ENCODE peak calls at places on chromosomes 7 and 10, in six cellular contexts. I is GM12878, B is GM12891, A is K562, L is H1, R is HepG2. C is an unnamed sample.

GRCh38 chr7:56063500-56063881 is 595 bp upstream of the SUMF2 start:
- DNase-seq in I (no peak), B (no peak), A (no peak), L (no peak), R (peak), C (no peak)

GRCh38 chr7:132030161-132030568 is 473.7 kb upstream of the PODXL start:
- DNase-seq in I (no peak), B (no peak), A (no peak), L (no peak), R (no peak), C (no peak)

GRCh38 chr7:42726066-42726785 is 185.6 kb downstream of the C7orf25 start:
- DNase-seq in I (no peak), B (no peak), A (no peak), L (no peak), R (no peak), C (no peak)

GRCh38 chr10:72764151-72764550 is 72.2 kb downstream of the MCU start:
- DNase-seq in I (no peak), B (no peak), A (no peak), L (no peak), R (peak), C (no peak)

GRCh38 chr10:119136084-119136483 is 29.4 kb downstream of the SFXN4 start:
- DNase-seq in I (no peak), B (no peak), A (no peak), L (no peak), R (no peak), C (no peak)

GRCh38 chr7:130901209-130901783 is 167.3 kb upstream of the KLF14 start:
- DNase-seq in I (no peak), B (no peak), A (peak), L (no peak), R (no peak), C (no peak)

GRCh38 chr7:85479918-85480658 is 293.2 kb upstream of the SEMA3D start:
- DNase-seq in I (no peak), B (no peak), A (no peak), L (no peak), R (no peak), C (no peak)

GRCh38 chr10:3339531-3339950 is 167.0 kb upstream of the PITRM1 start:
- DNase-seq in I (no peak), B (no peak), A (no peak), L (no peak), R (no peak), C (no peak)

GRCh38 chr7:17097668-17098297 is 200.7 kb upstream of the AHR start:
- DNase-seq in I (no peak), B (no peak), A (no peak), L (no peak), R (no peak), C (no peak)

GRCh38 chr7:142488842-142489241 is 231.0 kb upstream of the PRSS58 start:
- DNase-seq in I (no peak), B (no peak), A (no peak), L (no peak), R (no peak), C (no peak)

GRCh38 chr7:10767771-10768170 is 205.9 kb upstream of the PHF14 start:
- DNase-seq in I (no peak), B (no peak), A (no peak), L (no peak), R (no peak), C (no peak)

GRCh38 chr7:12403287-12404181 is at the start of gene VWDE:
- DNase-seq in I (no peak), B (peak), A (peak), L (peak), R (no peak), C (peak)

GRCh38 chr10:126979311-126979710 is 74.1 kb downstream of the DOCK1 start:
- DNase-seq in I (no peak), B (no peak), A (no peak), L (no peak), R (no peak), C (no peak)

GRCh38 chr7:151057038-151057736 is 510 bp downstream of the CDK5 start:
- DNase-seq in I (no peak), B (peak), A (no peak), L (no peak), R (no peak), C (no peak)

GRCh38 chr10:30833625-30833970 is 198.1 kb downstream of the ZNF438 start:
- DNase-seq in I (no peak), B (no peak), A (no peak), L (no peak), R (no peak), C (no peak)

GRCh38 chr7:20507157-20507556 is 108.3 kb upstream of the ABCB5 start:
- DNase-seq in I (no peak), B (no peak), A (no peak), L (no peak), R (no peak), C (no peak)

GRCh38 chr7:29289156-29290021 is 94.8 kb downstream of the CHN2 start:
- DNase-seq in I (peak), B (no peak), A (no peak), L (no peak), R (peak), C (no peak)

GRCh38 chr7:95828824-95829428 is 56.6 kb downstream of the DYNC1I1 start:
- DNase-seq in I (no peak), B (no peak), A (no peak), L (no peak), R (no peak), C (no peak)

GRCh38 chr7:55018361-55019328 is at the start of gene EGFR:
- DNase-seq in I (no peak), B (peak), A (no peak), L (peak), R (no peak), C (no peak)

GRCh38 chr7:64869121-64869725 is 33.9 kb upstream of the ZNF273 start:
- DNase-seq in I (no peak), B (no peak), A (no peak), L (no peak), R (no peak), C (peak)

GRCh38 chr10:75527542-75527941 is 96.1 kb downstream of the LRMDA start:
- DNase-seq in I (no peak), B (no peak), A (no peak), L (no peak), R (no peak), C (no peak)

GRCh38 chr10:55410415-55410885 is 609.4 kb upstream of the PCDH15 start:
- DNase-seq in I (no peak), B (no peak), A (no peak), L (peak), R (no peak), C (no peak)

GRCh38 chr7:140990193-140990962 is 24.4 kb downstream of the MRPS33 start:
- DNase-seq in I (no peak), B (no peak), A (no peak), L (no peak), R (no peak), C (no peak)

GRCh38 chr7:140989068-140989467 is 25.7 kb downstream of the MRPS33 start:
- DNase-seq in I (no peak), B (no peak), A (no peak), L (no peak), R (peak), C (no peak)

GRCh38 chr7:140992422-140992821 is 22.3 kb downstream of the MRPS33 start:
- DNase-seq in I (no peak), B (no peak), A (no peak), L (no peak), R (peak), C (no peak)
- TF ChIP-seq POLR2AphosphoS5 in I (no peak), B (no peak), A (no peak), L (no peak), R (no peak), C (no peak)

DNA sequence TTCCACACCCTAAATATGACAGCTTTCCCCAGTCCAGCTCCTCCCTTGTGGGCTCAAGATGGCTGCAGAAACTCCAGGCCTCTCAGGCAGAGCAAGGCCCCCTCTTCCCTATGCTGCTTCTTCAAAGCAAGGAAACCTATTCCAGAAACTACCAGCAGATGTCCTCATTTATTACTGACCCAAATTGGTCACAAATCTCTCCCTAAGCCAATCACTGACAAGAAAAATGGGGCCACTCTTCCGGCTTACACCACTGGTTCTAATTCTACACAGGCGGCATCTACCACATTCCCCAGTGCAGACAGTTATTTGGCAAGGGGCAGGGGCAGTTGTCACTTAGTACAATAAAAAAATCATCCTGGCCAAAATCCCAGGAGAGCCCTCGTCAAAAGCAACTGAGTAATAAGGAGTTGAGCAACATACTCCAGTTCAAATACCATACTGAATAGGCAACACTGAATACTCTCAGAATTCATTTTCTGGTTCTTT is 150.4 kb downstream of the SFMBT2 start:
- DNase-seq in I (peak), B (peak), A (peak), L (no peak), R (peak), C (peak)
- TF ChIP-seq TAF1 in I (no peak), B (no peak), A (no peak), L (no peak), R (no peak), C (no peak)

DNA sequence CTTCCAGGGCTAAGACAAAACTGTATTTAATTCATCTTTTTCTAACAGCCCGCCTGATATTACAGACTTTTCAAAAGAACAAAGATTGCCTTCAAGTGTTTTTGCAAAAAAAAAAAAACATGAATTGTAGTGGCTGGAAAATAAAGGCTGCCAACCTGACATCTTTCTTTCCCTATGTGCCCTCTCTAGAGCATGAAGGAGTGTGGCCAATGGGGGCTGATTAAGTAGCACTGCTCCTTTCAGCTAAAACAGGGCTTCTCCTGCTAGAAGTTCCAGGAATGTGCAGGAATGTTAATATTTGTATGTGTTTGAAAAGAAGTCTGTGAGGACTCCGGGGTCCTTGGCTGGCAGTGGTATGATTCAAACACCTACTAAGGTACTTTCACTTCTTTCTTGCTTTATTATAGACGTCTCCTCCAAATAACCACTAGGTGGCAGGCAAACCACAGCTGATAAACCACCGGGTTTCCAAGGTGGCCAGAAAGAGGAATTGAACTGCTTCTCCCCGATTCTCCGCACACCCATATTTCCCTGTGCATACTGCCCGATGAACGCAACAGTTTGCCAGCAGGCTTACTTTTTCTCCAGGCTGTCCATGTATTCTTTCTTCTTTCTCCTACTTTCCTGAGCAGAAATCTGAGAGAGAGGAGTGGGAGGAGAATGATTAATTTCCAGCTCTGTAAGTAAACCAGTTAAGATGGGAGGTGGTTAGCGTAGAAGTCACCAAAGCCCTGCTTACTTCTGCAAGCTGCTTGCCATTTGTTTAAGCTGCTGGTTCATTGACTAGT is 56.8 kb upstream of the DGKI start:
- DNase-seq in I (peak), B (peak), A (peak), L (peak), R (peak), C (peak)
- TF ChIP-seq POLR2A in I (no peak), B (no peak), A (no peak), L (no peak), R (no peak), C (no peak)

GRCh38 chr10:102586858-102587257 is 57.4 kb upstream of the TRIM8 start:
- DNase-seq in I (no peak), B (no peak), A (no peak), L (no peak), R (no peak), C (no peak)
- TF ChIP-seq POLR2AphosphoS5 in I (no peak), B (no peak), A (no peak), L (no peak), R (no peak), C (no peak)

GRCh38 chr10:17003151-17003550 is 126.5 kb downstream of the CUBN start:
- DNase-seq in I (no peak), B (no peak), A (peak), L (no peak), R (no peak), C (no peak)
- TF ChIP-seq TAF1 in I (no peak), B (no peak), A (no peak), L (no peak), R (no peak), C (no peak)

DNA sequence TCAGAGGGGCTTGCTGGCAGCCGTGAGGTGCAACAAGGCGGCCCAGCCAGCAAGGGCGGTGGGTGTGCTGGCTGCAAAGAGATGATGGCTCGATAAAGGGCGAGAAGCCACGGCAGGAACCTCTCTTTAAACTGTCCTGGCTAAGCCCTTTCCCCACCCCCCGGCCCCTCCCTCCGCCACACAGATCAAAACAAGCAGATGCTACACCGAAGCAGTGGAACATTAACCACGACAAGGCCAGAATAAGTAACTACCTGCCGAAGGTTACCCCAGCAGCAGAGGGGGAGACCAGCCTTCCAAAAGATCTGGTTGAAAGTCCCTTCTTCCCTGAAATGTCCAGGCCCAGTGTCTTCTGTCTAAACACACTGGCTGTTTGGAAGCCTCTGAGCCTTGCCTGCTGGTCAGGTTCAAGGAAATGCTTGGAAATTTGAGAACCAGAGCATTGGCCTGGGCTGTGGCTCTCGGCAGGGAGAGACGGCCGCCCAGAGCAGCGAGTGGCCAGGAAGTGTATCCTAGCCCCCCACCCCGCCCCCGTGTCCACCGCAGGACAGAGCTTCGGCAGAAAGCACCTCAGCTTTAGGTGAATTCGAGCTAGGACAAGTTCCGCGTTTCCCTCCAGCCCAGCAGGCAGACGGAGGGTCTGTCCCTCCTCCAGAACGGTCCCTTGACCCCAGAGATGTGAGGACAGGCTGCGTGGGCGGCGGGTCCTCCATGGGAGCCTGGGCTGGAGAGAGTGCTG is 2.1 kb downstream of the FAM20C start:
- DNase-seq in I (no peak), B (no peak), A (no peak), L (no peak), R (peak), C (no peak)
- TF ChIP-seq POLR2A in I (no peak), B (no peak), A (no peak), L (no peak), R (no peak), C (no peak)

GRCh38 chr10:99930731-99931550 is 78.8 kb downstream of the DNMBP start:
- DNase-seq in I (no peak), B (no peak), A (no peak), L (no peak), R (peak), C (no peak)
- TF ChIP-seq POLR2AphosphoS5 in I (no peak), B (no peak), A (no peak), L (no peak), R (peak), C (no peak)

DNA sequence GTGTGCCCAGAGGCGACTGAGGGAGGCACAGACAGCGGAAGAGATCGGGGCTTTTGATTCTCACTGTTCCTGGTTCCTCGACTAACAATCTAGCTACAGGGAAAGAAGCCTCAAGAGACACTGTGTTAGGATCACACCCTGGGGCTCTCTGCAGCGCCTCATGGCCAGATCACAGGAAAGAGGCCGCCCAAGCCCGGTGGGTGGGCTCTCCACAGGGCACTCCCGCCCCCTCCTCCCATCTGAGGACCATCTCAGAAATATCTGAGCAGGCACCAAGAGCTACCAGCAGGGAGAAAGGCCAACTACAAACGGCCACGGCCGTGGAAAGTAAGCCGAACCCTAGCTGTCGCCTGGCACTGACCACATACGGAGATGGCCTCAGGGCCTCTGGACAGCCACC is 224.2 kb downstream of the MLLT10 start:
- DNase-seq in I (no peak), B (no peak), A (no peak), L (no peak), R (no peak), C (no peak)
- TF ChIP-seq TAF1 in I (no peak), B (no peak), A (no peak), L (no peak), R (no peak), C (no peak)

GRCh38 chr7:89001306-89001705 is 205.8 kb upstream of the TEX47 start:
- DNase-seq in I (no peak), B (no peak), A (no peak), L (no peak), R (no peak), C (no peak)
- TF ChIP-seq POLR2A in I (no peak), B (no peak), A (no peak), L (no peak), R (no peak), C (no peak)

C was measured in GM12892.